ENCODE peak calls at places on chromosomes 2 and 18, in ten cellular contexts. One of them, this sample, is unnamed. For H3K27me3, the result is how much of the 10 kb centered on the place peaks cover.

GRCh38 chr2:235546436-235546835 is 52.6 kb downstream of the AGAP1 start:
- DNase-seq in esophagus squamous epithelium: no peak
- DNase-seq in heart right ventricle: no peak
- DNase-seq in small intestine: no peak
- DNase-seq in breast epithelium: no peak
- DNase-seq in tibial nerve: no peak
- DNase-seq in SK-N-SH: no peak
- DNase-seq in H1: no peak
- DNase-seq in right cardiac atrium: no peak
- DNase-seq in dorsolateral prefrontal cortex: no peak
- DNase-seq in this sample: no peak

GRCh38 chr2:72892506-72893173 is 5.4 kb downstream of the SPR start:
- DNase-seq in dorsolateral prefrontal cortex: peak
- DNase-seq in heart right ventricle: peak
- DNase-seq in right cardiac atrium: peak
- DNase-seq in SK-N-SH: peak
- DNase-seq in H1: peak
- DNase-seq in breast epithelium: no peak
- DNase-seq in small intestine: peak
- DNase-seq in esophagus squamous epithelium: no peak
- DNase-seq in tibial nerve: peak
- DNase-seq in this sample: no peak

GRCh38 chr2:150528861-150529801 is 41.7 kb upstream of the RND3 start:
- DNase-seq in SK-N-SH: no peak
- DNase-seq in H1: no peak
- DNase-seq in esophagus squamous epithelium: no peak
- DNase-seq in dorsolateral prefrontal cortex: no peak
- DNase-seq in small intestine: peak
- DNase-seq in breast epithelium: no peak
- DNase-seq in heart right ventricle: no peak
- DNase-seq in right cardiac atrium: no peak
- DNase-seq in tibial nerve: no peak
- DNase-seq in this sample: no peak

GRCh38 chr2:174617713-174618112 is 20.1 kb upstream of the WIPF1 start:
- DNase-seq in breast epithelium: no peak
- DNase-seq in right cardiac atrium: no peak
- DNase-seq in esophagus squamous epithelium: no peak
- DNase-seq in heart right ventricle: no peak
- DNase-seq in H1: no peak
- DNase-seq in tibial nerve: no peak
- DNase-seq in dorsolateral prefrontal cortex: no peak
- DNase-seq in SK-N-SH: no peak
- DNase-seq in small intestine: peak
- DNase-seq in this sample: no peak

GRCh38 chr2:46010925-46011490 is 286.2 kb upstream of the EPAS1 start:
- DNase-seq in tibial nerve: no peak
- DNase-seq in H1: peak
- DNase-seq in esophagus squamous epithelium: no peak
- DNase-seq in heart right ventricle: no peak
- DNase-seq in right cardiac atrium: no peak
- DNase-seq in small intestine: peak
- DNase-seq in dorsolateral prefrontal cortex: no peak
- DNase-seq in SK-N-SH: peak
- DNase-seq in breast epithelium: no peak
- DNase-seq in this sample: no peak

GRCh38 chr2:41668529-41668928 is 379.3 kb upstream of the PKDCC start:
- DNase-seq in SK-N-SH: no peak
- DNase-seq in H1: no peak
- DNase-seq in heart right ventricle: no peak
- DNase-seq in breast epithelium: no peak
- DNase-seq in dorsolateral prefrontal cortex: no peak
- DNase-seq in small intestine: no peak
- DNase-seq in esophagus squamous epithelium: no peak
- DNase-seq in tibial nerve: no peak
- DNase-seq in right cardiac atrium: no peak
- DNase-seq in this sample: no peak

GRCh38 chr2:40814621-40815020 is 362.7 kb upstream of the SLC8A1 start:
- DNase-seq in H1: no peak
- DNase-seq in heart right ventricle: no peak
- DNase-seq in SK-N-SH: no peak
- DNase-seq in tibial nerve: no peak
- DNase-seq in breast epithelium: no peak
- DNase-seq in esophagus squamous epithelium: no peak
- DNase-seq in dorsolateral prefrontal cortex: no peak
- DNase-seq in right cardiac atrium: no peak
- DNase-seq in small intestine: no peak
- DNase-seq in this sample: no peak

GRCh38 chr2:150557020-150557644 is 69.7 kb upstream of the RND3 start:
- DNase-seq in esophagus squamous epithelium: no peak
- DNase-seq in right cardiac atrium: no peak
- DNase-seq in small intestine: no peak
- DNase-seq in breast epithelium: no peak
- DNase-seq in H1: no peak
- DNase-seq in tibial nerve: no peak
- DNase-seq in SK-N-SH: no peak
- DNase-seq in heart right ventricle: no peak
- DNase-seq in dorsolateral prefrontal cortex: no peak
- DNase-seq in this sample: no peak

GRCh38 chr2:189442468-189442867 is 1.2 kb downstream of the WDR75 start:
- DNase-seq in small intestine: no peak
- DNase-seq in dorsolateral prefrontal cortex: no peak
- DNase-seq in right cardiac atrium: peak
- DNase-seq in heart right ventricle: no peak
- DNase-seq in H1: no peak
- DNase-seq in tibial nerve: no peak
- DNase-seq in SK-N-SH: no peak
- DNase-seq in esophagus squamous epithelium: no peak
- DNase-seq in breast epithelium: no peak
- DNase-seq in this sample: no peak

GRCh38 chr2:131132729-131133128 is 27.6 kb downstream of the PLEKHB2 start:
- DNase-seq in H1: no peak
- DNase-seq in heart right ventricle: no peak
- DNase-seq in tibial nerve: no peak
- DNase-seq in SK-N-SH: no peak
- DNase-seq in right cardiac atrium: no peak
- DNase-seq in small intestine: no peak
- DNase-seq in dorsolateral prefrontal cortex: no peak
- DNase-seq in esophagus squamous epithelium: no peak
- DNase-seq in breast epithelium: no peak
- DNase-seq in this sample: no peak

GRCh38 chr2:203706403-203706802 is at the start of gene CD28:
- DNase-seq in small intestine: peak
- DNase-seq in H1: no peak
- DNase-seq in right cardiac atrium: no peak
- DNase-seq in heart right ventricle: peak
- DNase-seq in SK-N-SH: no peak
- DNase-seq in esophagus squamous epithelium: no peak
- DNase-seq in dorsolateral prefrontal cortex: no peak
- DNase-seq in tibial nerve: no peak
- DNase-seq in breast epithelium: no peak
- DNase-seq in this sample: no peak

GRCh38 chr2:104855174-104856085 is 1.5 kb downstream of the POU3F3 start:
- DNase-seq in H1: peak
- DNase-seq in esophagus squamous epithelium: no peak
- DNase-seq in breast epithelium: no peak
- DNase-seq in SK-N-SH: peak
- DNase-seq in right cardiac atrium: no peak
- DNase-seq in small intestine: no peak
- DNase-seq in tibial nerve: no peak
- DNase-seq in dorsolateral prefrontal cortex: no peak
- DNase-seq in heart right ventricle: no peak
- DNase-seq in this sample: no peak
- H3K27me3 ChIP-seq in H1: half or more
- H3K27me3 ChIP-seq in esophagus squamous epithelium: half or more
- H3K27me3 ChIP-seq in breast epithelium: under half
- H3K27me3 ChIP-seq in SK-N-SH: half or more
- H3K27me3 ChIP-seq in right cardiac atrium: under half
- H3K27me3 ChIP-seq in small intestine: under half
- H3K27me3 ChIP-seq in tibial nerve: half or more
- H3K27me3 ChIP-seq in dorsolateral prefrontal cortex: under half
- H3K27me3 ChIP-seq in heart right ventricle: half or more
- H3K27me3 ChIP-seq in this sample: under half

GRCh38 chr18:47263197-47263827 is 11.9 kb upstream of the SKOR2 start:
- DNase-seq in dorsolateral prefrontal cortex: no peak
- DNase-seq in esophagus squamous epithelium: no peak
- DNase-seq in SK-N-SH: peak
- DNase-seq in right cardiac atrium: no peak
- DNase-seq in small intestine: no peak
- DNase-seq in tibial nerve: no peak
- DNase-seq in heart right ventricle: no peak
- DNase-seq in H1: peak
- DNase-seq in breast epithelium: no peak
- DNase-seq in this sample: no peak
- H3K4me3 ChIP-seq in dorsolateral prefrontal cortex: peak
- H3K4me3 ChIP-seq in esophagus squamous epithelium: no peak
- H3K4me3 ChIP-seq in SK-N-SH: peak
- H3K4me3 ChIP-seq in right cardiac atrium: peak
- H3K4me3 ChIP-seq in small intestine: no peak
- H3K4me3 ChIP-seq in tibial nerve: no peak
- H3K4me3 ChIP-seq in heart right ventricle: peak
- H3K4me3 ChIP-seq in H1: peak
- H3K4me3 ChIP-seq in breast epithelium: peak
- H3K4me3 ChIP-seq in this sample: peak

GRCh38 chr2:26647981-26648380 is 6.8 kb upstream of the CIB4 start:
- DNase-seq in esophagus squamous epithelium: no peak
- DNase-seq in small intestine: no peak
- DNase-seq in SK-N-SH: no peak
- DNase-seq in dorsolateral prefrontal cortex: no peak
- DNase-seq in H1: peak
- DNase-seq in right cardiac atrium: no peak
- DNase-seq in tibial nerve: no peak
- DNase-seq in heart right ventricle: no peak
- DNase-seq in breast epithelium: no peak
- DNase-seq in this sample: no peak
- H3K27me3 ChIP-seq in esophagus squamous epithelium: under half
- H3K27me3 ChIP-seq in small intestine: under half
- H3K27me3 ChIP-seq in SK-N-SH: under half
- H3K27me3 ChIP-seq in dorsolateral prefrontal cortex: under half
- H3K27me3 ChIP-seq in H1: under half
- H3K27me3 ChIP-seq in right cardiac atrium: under half
- H3K27me3 ChIP-seq in tibial nerve: under half
- H3K27me3 ChIP-seq in heart right ventricle: under half
- H3K27me3 ChIP-seq in breast epithelium: under half
- H3K27me3 ChIP-seq in this sample: under half

GRCh38 chr2:29920631-29921559 is 491 bp downstream of the ALK start:
- DNase-seq in tibial nerve: no peak
- DNase-seq in H1: peak
- DNase-seq in small intestine: no peak
- DNase-seq in right cardiac atrium: peak
- DNase-seq in esophagus squamous epithelium: no peak
- DNase-seq in SK-N-SH: peak
- DNase-seq in dorsolateral prefrontal cortex: no peak
- DNase-seq in heart right ventricle: no peak
- DNase-seq in breast epithelium: no peak
- DNase-seq in this sample: no peak
- H3K4me3 ChIP-seq in tibial nerve: peak
- H3K4me3 ChIP-seq in H1: peak
- H3K4me3 ChIP-seq in small intestine: peak
- H3K4me3 ChIP-seq in right cardiac atrium: peak
- H3K4me3 ChIP-seq in esophagus squamous epithelium: peak
- H3K4me3 ChIP-seq in SK-N-SH: peak
- H3K4me3 ChIP-seq in dorsolateral prefrontal cortex: peak
- H3K4me3 ChIP-seq in heart right ventricle: peak
- H3K4me3 ChIP-seq in breast epithelium: peak
- H3K4me3 ChIP-seq in this sample: peak

GRCh38 chr2:11581797-11582525 is 48.1 kb downstream of the GREB1 start:
- DNase-seq in tibial nerve: no peak
- DNase-seq in H1: peak
- DNase-seq in heart right ventricle: no peak
- DNase-seq in right cardiac atrium: no peak
- DNase-seq in breast epithelium: no peak
- DNase-seq in SK-N-SH: no peak
- DNase-seq in esophagus squamous epithelium: no peak
- DNase-seq in small intestine: no peak
- DNase-seq in dorsolateral prefrontal cortex: no peak
- DNase-seq in this sample: no peak

GRCh38 chr2:11578986-11579774 is 45.3 kb downstream of the GREB1 start:
- DNase-seq in right cardiac atrium: no peak
- DNase-seq in heart right ventricle: no peak
- DNase-seq in small intestine: no peak
- DNase-seq in esophagus squamous epithelium: no peak
- DNase-seq in breast epithelium: no peak
- DNase-seq in dorsolateral prefrontal cortex: no peak
- DNase-seq in SK-N-SH: no peak
- DNase-seq in tibial nerve: no peak
- DNase-seq in H1: no peak
- DNase-seq in this sample: no peak

GRCh38 chr2:11581129-11581796 is 47.4 kb downstream of the GREB1 start:
- DNase-seq in SK-N-SH: no peak
- DNase-seq in heart right ventricle: no peak
- DNase-seq in dorsolateral prefrontal cortex: no peak
- DNase-seq in small intestine: no peak
- DNase-seq in esophagus squamous epithelium: no peak
- DNase-seq in right cardiac atrium: no peak
- DNase-seq in H1: no peak
- DNase-seq in tibial nerve: no peak
- DNase-seq in breast epithelium: no peak
- DNase-seq in this sample: no peak

GRCh38 chr2:11579867-11580659 is 46.2 kb downstream of the GREB1 start:
- DNase-seq in small intestine: no peak
- DNase-seq in esophagus squamous epithelium: no peak
- DNase-seq in breast epithelium: no peak
- DNase-seq in H1: no peak
- DNase-seq in tibial nerve: no peak
- DNase-seq in right cardiac atrium: no peak
- DNase-seq in dorsolateral prefrontal cortex: no peak
- DNase-seq in SK-N-SH: no peak
- DNase-seq in heart right ventricle: no peak
- DNase-seq in this sample: no peak

GRCh38 chr2:11580697-11581096 is 46.9 kb downstream of the GREB1 start:
- DNase-seq in right cardiac atrium: no peak
- DNase-seq in H1: no peak
- DNase-seq in heart right ventricle: no peak
- DNase-seq in dorsolateral prefrontal cortex: no peak
- DNase-seq in breast epithelium: no peak
- DNase-seq in esophagus squamous epithelium: no peak
- DNase-seq in small intestine: no peak
- DNase-seq in tibial nerve: no peak
- DNase-seq in SK-N-SH: no peak
- DNase-seq in this sample: no peak
- H3K27me3 ChIP-seq in right cardiac atrium: under half
- H3K27me3 ChIP-seq in H1: under half
- H3K27me3 ChIP-seq in heart right ventricle: under half
- H3K27me3 ChIP-seq in dorsolateral prefrontal cortex: under half
- H3K27me3 ChIP-seq in breast epithelium: under half
- H3K27me3 ChIP-seq in esophagus squamous epithelium: under half
- H3K27me3 ChIP-seq in small intestine: under half
- H3K27me3 ChIP-seq in tibial nerve: under half
- H3K27me3 ChIP-seq in SK-N-SH: under half
- H3K27me3 ChIP-seq in this sample: under half

DNA sequence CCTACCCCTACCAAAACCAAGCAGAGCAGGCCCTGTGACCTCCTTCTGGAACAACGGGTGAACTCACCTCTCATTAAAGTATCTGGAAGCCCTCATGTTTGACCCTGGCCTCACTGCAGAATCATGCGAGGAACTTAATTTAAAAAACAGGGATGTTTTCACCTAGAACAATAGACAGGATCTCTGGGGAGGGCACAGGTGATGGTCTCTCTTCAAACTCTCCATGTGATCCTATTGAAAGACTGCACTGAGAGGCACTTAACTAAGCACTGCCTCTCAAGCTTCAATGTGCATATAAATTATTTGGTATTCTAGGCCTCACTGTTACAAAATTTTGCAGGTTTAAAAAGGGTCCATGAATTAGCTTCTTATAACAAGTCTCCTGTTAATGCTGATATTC is 7.5 kb downstream of the ZNF519 start:
- DNase-seq in H1: no peak
- DNase-seq in dorsolateral prefrontal cortex: no peak
- DNase-seq in small intestine: no peak
- DNase-seq in heart right ventricle: no peak
- DNase-seq in SK-N-SH: no peak
- DNase-seq in breast epithelium: no peak
- DNase-seq in esophagus squamous epithelium: no peak
- DNase-seq in tibial nerve: no peak
- DNase-seq in right cardiac atrium: no peak
- DNase-seq in this sample: no peak
- H3K4me3 ChIP-seq in H1: no peak
- H3K4me3 ChIP-seq in dorsolateral prefrontal cortex: no peak
- H3K4me3 ChIP-seq in small intestine: no peak
- H3K4me3 ChIP-seq in heart right ventricle: no peak
- H3K4me3 ChIP-seq in SK-N-SH: no peak
- H3K4me3 ChIP-seq in breast epithelium: no peak
- H3K4me3 ChIP-seq in esophagus squamous epithelium: no peak
- H3K4me3 ChIP-seq in tibial nerve: no peak
- H3K4me3 ChIP-seq in right cardiac atrium: no peak
- H3K4me3 ChIP-seq in this sample: no peak

This sample was measured in thoracic aorta.